ENCODE peak calls at places on chromosomes 1 and 21, in eight cellular contexts. B is NCI-H2029; C is ELR; E is NCI-H1694; V is stimulated activated CD4-positive, alpha-beta T cell treated with anti-CD3 and anti-CD28 coated beads, TNF-alpha, amount 100 ng/mL, for 1 hour; O is naive thymus-derived CD4-positive, alpha-beta T cell; N is amniotic stem cell; S is retinal pigment epithelial cell. L is an unnamed sample.

GRCh38 chr1:231242516-231243198 is 1.6 kb downstream of the GNPAT start:
- DNase-seq in B (no peak), C (peak), E (no peak), V (no peak), O (no peak), N (no peak), S (no peak), L (peak)

GRCh38 chr1:194295690-194296089 is 1109.3 kb upstream of the B3GALT2 start:
- DNase-seq in B (no peak), C (peak), E (peak), V (no peak), O (peak), N (no peak), S (peak), L (no peak)

GRCh38 chr1:110055493-110056283 is 14.8 kb downstream of the ALX3 start:
- DNase-seq in B (no peak), C (peak), E (no peak), V (no peak), O (no peak), N (no peak), S (no peak), L (peak)

GRCh38 chr1:25148673-25149300 is 83.5 kb downstream of the SYF2 start:
- DNase-seq in B (no peak), C (peak), E (no peak), V (no peak), O (no peak), N (no peak), S (no peak), L (no peak)

GRCh38 chr1:35795295-35795694 is 12.5 kb upstream of the AGO4 start:
- DNase-seq in B (no peak), C (no peak), E (no peak), V (no peak), O (no peak), N (no peak), S (no peak), L (no peak)

GRCh38 chr1:201530741-201531521 is 8.0 kb upstream of the NAV1 start:
- DNase-seq in B (peak), C (peak), E (peak), V (no peak), O (no peak), N (peak), S (no peak), L (peak)

GRCh38 chr1:204975568-204976235 is 67.3 kb upstream of the CNTN2 start:
- DNase-seq in B (peak), C (peak), E (peak), V (peak), O (peak), N (peak), S (no peak), L (peak)

GRCh38 chr21:33761104-33762036 is 119.1 kb downstream of the ITSN1 start:
- DNase-seq in B (no peak), C (peak), E (peak), V (no peak), O (no peak), N (peak), S (peak), L (peak)

GRCh38 chr21:45078877-45079281 is 4.5 kb downstream of the ADARB1 start:
- DNase-seq in B (no peak), C (peak), E (no peak), V (peak), O (peak), N (no peak), S (no peak), L (peak)

L was measured in osteoblast.